ENCODE peak calls at places on chromosomes 16 and 17, in six cellular contexts. D is upper lobe of right lung, J is right atrium auricular region, Y is mesenchymal stem cell, M is left ventricle myocardium inferior, W is neural progenitor cell. H is an unnamed sample.

GRCh38 chr17:76408037-76408849 is 23.8 kb downstream of the SPHK1 start:
- DNase-seq in D (peak; percentile 81), W (peak; percentile 68), M (no peak), J (no peak), Y (peak; percentile 52), H (no peak)

GRCh38 chr17:14297161-14297851 is 3.6 kb upstream of the HS3ST3B1 start:
- DNase-seq in Y (peak; percentile 68), J (no peak), M (peak; percentile 21), W (peak; percentile 86), D (peak; percentile 78), H (no peak)

GRCh38 chr17:17823433-17824118 is 13.2 kb downstream of the SREBF1 start:
- DNase-seq in M (peak; percentile 86), W (peak; percentile 99), Y (peak; percentile 84), J (peak; percentile 84), D (peak; percentile 92), H (no peak)

GRCh38 chr17:83124871-83125514 is 45.6 kb downstream of the METRNL start:
- DNase-seq in W (no peak), Y (no peak), M (no peak), D (peak; percentile 57), J (no peak), H (no peak)

GRCh38 chr16:1331712-1332617 is 1.5 kb upstream of the BAIAP3 start:
- DNase-seq in M (peak; percentile 63), W (peak; percentile 85), Y (peak; percentile 93), D (peak; percentile 80), J (peak; percentile 71), H (peak; percentile 94)

GRCh38 chr16:83958842-83959565 is 6.0 kb downstream of the OSGIN1 start:
- DNase-seq in D (no peak), W (no peak), M (no peak), Y (no peak), J (no peak), H (no peak)

GRCh38 chr17:2057714-2058520 is 3.0 kb downstream of the HIC1 start:
- DNase-seq in W (no peak), J (no peak), Y (peak; percentile 30), D (no peak), M (no peak), H (no peak)

GRCh38 chr16:56600398-56600999 is 7.9 kb upstream of the MT2A start:
- DNase-seq in M (no peak), D (no peak), Y (peak; percentile 59), W (peak; percentile 61), J (no peak), H (no peak)

GRCh38 chr16:16973726-16974125 is 497.0 kb downstream of the XYLT1 start:
- DNase-seq in Y (no peak), D (no peak), W (no peak), M (no peak), J (no peak), H (no peak)

GRCh38 chr17:20779521-20779920 is 200.0 kb downstream of the CDRT15L2 start:
- DNase-seq in D (no peak), Y (no peak), W (no peak), J (no peak), M (no peak), H (no peak)

GRCh38 chr17:9948967-9949366 is 43.9 kb upstream of the RCVRN start:
- DNase-seq in W (peak; percentile 17), M (no peak), Y (no peak), D (no peak), J (no peak), H (no peak)

GRCh38 chr17:82795615-82796014 is 43.8 kb downstream of the TBCD start:
- DNase-seq in J (no peak), D (peak; percentile 87), M (no peak), W (no peak), Y (no peak), H (no peak)

GRCh38 chr17:65677932-65678331 is 116.5 kb upstream of the AXIN2 start:
- DNase-seq in J (no peak), W (no peak), D (no peak), M (no peak), Y (no peak), H (no peak)
- H3K27ac ChIP-seq in J (no peak overlapping the region), W (no peak overlapping the region), D (no peak overlapping the region), M (no peak overlapping the region), Y (no peak overlapping the region), H (no peak overlapping the region)

DNA sequence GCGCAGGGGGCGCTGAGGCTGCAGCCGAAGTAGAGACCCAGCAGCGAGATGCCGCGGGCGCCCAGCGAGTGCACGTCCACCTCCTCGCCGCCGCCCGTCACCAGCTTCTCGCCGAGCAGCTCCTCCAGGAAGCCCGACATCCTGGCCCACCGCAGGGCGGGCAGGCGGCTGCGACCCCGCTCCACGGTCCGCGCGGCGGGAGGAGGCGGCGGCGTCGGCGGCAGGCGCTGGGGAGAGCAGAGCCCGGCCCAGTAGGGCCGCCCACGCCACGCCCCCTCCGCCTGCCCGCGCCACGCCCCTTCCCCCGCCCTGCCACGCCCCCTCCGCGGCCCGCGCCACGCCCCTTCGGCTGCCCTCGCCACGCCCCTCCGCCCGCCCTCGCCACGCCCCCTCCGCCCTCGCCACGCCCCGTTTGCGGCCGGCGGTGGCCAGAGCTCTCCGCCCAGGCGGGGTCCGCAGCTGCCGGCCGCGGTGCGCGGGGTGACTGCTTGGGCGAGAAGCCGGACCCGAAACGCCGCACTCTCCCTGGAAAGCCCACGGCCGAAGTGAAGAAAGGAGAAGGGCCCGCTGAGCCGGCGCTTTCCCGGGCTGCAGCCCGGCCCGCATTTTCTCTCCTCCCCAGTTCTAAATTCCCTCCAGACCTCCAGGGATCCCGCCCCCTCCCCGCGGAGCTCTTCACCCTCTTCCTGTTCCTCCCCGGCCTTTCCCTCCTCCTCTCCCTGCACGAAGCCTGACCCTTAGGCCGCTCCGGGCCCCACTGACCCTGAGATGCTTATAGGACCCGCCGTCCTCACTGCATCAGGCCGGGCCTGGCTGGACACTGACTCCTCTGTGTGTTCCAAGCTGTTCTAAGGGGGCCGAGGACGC is at the start of gene NXN:
- DNase-seq in M (peak; percentile 89), D (peak; percentile 94), W (peak; percentile 94), Y (peak; percentile 66), J (peak; percentile 80), H (no peak)
- H3K4me3 ChIP-seq in M (peak within 1 kb of the TSS; percentile 91), D (peak within 1 kb of the TSS; percentile 73), W (peak within 1 kb of the TSS; percentile 94), Y (peak within 1 kb of the TSS; percentile 93), J (peak within 1 kb of the TSS; percentile 81), H (peak within 1 kb of the TSS; percentile 61)

DNA sequence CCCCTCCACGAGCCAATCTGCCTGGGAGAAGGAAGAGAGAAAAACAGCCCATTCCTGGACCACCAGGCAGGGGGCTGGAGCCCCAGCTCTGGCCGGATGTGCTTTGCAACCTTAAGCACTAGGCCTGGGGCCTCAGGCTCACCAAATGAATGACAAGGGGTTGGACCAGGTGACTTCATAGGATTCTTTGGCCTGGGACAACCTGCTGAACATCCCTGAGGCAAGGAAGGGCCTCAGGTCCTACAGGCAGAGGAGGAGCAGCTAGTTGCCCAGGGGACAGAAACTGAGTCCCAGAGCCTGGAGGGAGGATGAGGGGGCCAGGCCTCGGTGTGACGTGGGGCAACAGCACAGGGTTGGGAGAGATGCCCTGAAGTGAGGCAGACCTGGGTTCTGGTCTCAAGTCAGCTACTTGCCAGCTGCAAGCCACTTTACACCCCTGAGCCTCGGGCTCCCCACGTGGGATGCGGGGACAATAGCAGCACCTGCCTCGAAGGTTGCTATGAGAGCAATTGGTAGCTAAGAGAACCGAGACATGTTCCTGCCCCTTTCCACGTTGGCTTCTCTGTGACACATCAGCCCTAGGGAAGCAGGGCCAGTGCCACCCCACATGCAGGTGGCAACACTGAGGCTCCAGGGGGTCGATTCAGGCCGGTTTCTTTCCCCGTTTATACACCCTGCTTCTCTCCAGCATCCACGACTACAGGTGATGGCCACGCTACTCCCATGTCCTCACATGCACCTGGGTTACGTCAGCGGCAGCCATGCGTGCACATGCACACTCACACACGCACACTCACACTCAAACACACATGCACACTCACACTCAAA is 42.6 kb downstream of the CFAP20 start:
- DNase-seq in J (no peak), M (no peak), D (no peak), Y (no peak), W (no peak), H (no peak)
- H3K27ac ChIP-seq in J (no peak overlapping the region), M (no peak overlapping the region), D (no peak overlapping the region), Y (no peak overlapping the region), W (no peak overlapping the region), H (no peak overlapping the region)

GRCh38 chr16:88697116-88697830 is 8.9 kb downstream of the RNF166 start:
- DNase-seq in J (no peak), W (no peak), Y (no peak), M (no peak), D (no peak), H (no peak)
- H3K4me3 ChIP-seq in J (no peak overlapping the region), W (no peak overlapping the region), Y (no peak overlapping the region), M (no peak overlapping the region), D (no peak overlapping the region), H (no peak overlapping the region)

GRCh38 chr16:55333690-55334089 is 9.7 kb downstream of the IRX6 start:
- DNase-seq in Y (no peak), J (no peak), W (no peak), M (no peak), D (no peak), H (no peak)
- H3K27ac ChIP-seq in Y (no peak overlapping the region), J (no peak overlapping the region), W (no peak overlapping the region), M (no peak overlapping the region), D (no peak overlapping the region), H (no peak overlapping the region)

DNA sequence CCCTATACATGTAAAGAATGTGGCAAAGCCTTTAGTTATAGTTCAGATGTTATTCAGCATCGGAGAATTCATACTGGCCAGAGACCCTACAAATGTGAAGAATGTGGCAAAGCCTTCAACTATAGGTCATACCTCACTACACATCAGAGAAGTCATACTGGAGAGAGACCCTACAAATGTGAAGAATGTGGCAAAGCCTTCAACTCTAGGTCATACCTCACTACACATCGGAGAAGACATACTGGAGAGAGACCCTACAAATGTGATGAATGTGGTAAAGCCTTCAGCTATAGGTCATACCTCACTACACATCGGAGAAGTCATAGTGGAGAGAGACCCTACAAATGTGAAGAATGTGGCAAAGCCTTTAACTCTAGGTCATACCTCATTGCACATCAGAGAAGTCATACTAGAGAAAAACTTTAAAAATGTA is 42.5 kb downstream of the ZNF267 start:
- DNase-seq in Y (no peak), D (no peak), W (no peak), M (no peak), J (no peak), H (no peak)
- H3K4me3 ChIP-seq in Y (no peak overlapping the region), D (no peak overlapping the region), W (no peak overlapping the region), M (no peak overlapping the region), J (no peak overlapping the region), H (no peak overlapping the region)

GRCh38 chr17:77882481-77883212 is 75.9 kb upstream of the TNRC6C start:
- DNase-seq in D (no peak), Y (peak; percentile 57), M (peak; percentile 73), J (peak; percentile 88), W (no peak), H (no peak)
- H3K27ac ChIP-seq in D (peak overlapping the region; percentile 7), Y (no peak overlapping the region), M (peak overlapping the region; percentile 83), J (peak overlapping the region; percentile 63), W (no peak overlapping the region), H (no peak overlapping the region)

DNA sequence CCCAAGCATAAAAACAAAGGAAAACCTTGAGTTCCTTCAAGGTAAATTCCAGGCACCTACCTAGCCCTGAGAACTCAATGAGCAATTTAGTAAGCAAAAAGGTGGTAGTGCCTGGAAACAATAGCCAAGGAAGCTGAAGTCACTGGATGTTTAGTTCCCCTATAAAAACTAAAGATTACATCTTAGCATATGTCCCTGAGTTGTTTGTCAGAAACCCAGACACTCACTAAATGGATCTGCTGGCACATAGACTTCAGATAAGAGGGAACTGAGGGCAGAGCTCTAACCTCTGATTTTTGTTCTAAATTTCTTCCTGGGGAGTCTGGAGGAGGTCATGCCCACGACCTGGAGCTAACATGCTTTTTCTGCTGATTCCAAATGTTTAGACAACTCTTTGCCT is 532.8 kb upstream of the SALL1 start:
- DNase-seq in W (no peak), J (no peak), Y (no peak), D (no peak), M (no peak), H (no peak)
- H3K4me3 ChIP-seq in W (no peak overlapping the region), J (no peak overlapping the region), Y (no peak overlapping the region), D (no peak overlapping the region), M (no peak overlapping the region), H (no peak overlapping the region)